ENCODE peak calls at places on chromosome 5, in four cellular contexts. I, D, L and B are unnamed samples.

GRCh38 chr5:172692451-172692850 is 51.4 kb downstream of the NEURL1B start:
- DNase-seq in I (no peak), L (no peak), D (no peak), B (no peak)

GRCh38 chr5:73735032-73735734 is 109.2 kb downstream of the ARHGEF28 start:
- DNase-seq in L (no peak), I (no peak), D (no peak), B (no peak)

GRCh38 chr5:66100851-66101250 is 43.2 kb upstream of the SREK1 start:
- DNase-seq in I (no peak), D (no peak), L (no peak), B (no peak)

GRCh38 chr5:149002053-149002452 is 60.8 kb downstream of the SH3TC2 start:
- DNase-seq in I (peak; percentile 100), L (peak; percentile 86), D (peak; percentile 22), B (peak; percentile 39)

GRCh38 chr5:89342106-89342876 is 459.3 kb upstream of the MEF2C start:
- DNase-seq in L (no peak), D (no peak), I (peak; percentile 86), B (no peak)

GRCh38 chr5:150560401-150561191 is 52.7 kb downstream of the NDST1 start:
- DNase-seq in L (peak; percentile 94), I (peak; percentile 85), D (peak; percentile 66), B (peak; percentile 92)

GRCh38 chr5:85576666-85577065 is 1041.1 kb upstream of the COX7C start:
- DNase-seq in I (no peak), L (peak; percentile 1), D (no peak), B (no peak)

GRCh38 chr5:45772402-45772801 is 76.2 kb upstream of the HCN1 start:
- DNase-seq in I (no peak), L (no peak), D (no peak), B (no peak)

GRCh38 chr5:4362411-4362810 is 766.8 kb downstream of the IRX1 start:
- DNase-seq in L (no peak), D (no peak), I (no peak), B (no peak)

GRCh38 chr5:97545856-97546570 is 363.0 kb upstream of the RIOK2 start:
- DNase-seq in D (no peak), L (no peak), I (peak; percentile 50), B (no peak)

GRCh38 chr5:144328505-144328904 is 157.8 kb downstream of the KCTD16 start:
- DNase-seq in I (no peak), L (no peak), D (no peak), B (no peak)

GRCh38 chr5:139700711-139701693 is 52.9 kb downstream of the CXXC5 start:
- DNase-seq in L (no peak), I (no peak), D (no peak), B (no peak)

GRCh38 chr5:36552626-36553393 is 53.6 kb upstream of the SLC1A3 start:
- DNase-seq in I (no peak), L (peak; percentile 10), D (no peak), B (no peak)

GRCh38 chr5:95812100-95812472 is 10.4 kb downstream of the GLRX start:
- DNase-seq in L (no peak), D (peak; percentile 34), I (peak; percentile 74), B (no peak)

GRCh38 chr5:145587308-145588071 is 247.7 kb downstream of the PRELID2 start:
- DNase-seq in L (peak; percentile 63), D (no peak), I (peak; percentile 93), B (no peak)

GRCh38 chr5:72210913-72211670 is 103.8 kb downstream of the MAP1B start:
- DNase-seq in D (peak; percentile 39), L (peak; percentile 83), I (peak; percentile 88), B (peak; percentile 32)

GRCh38 chr5:129094924-129095797 is 612 bp downstream of the ISOC1 start:
- DNase-seq in L (peak; percentile 29), I (peak; percentile 31), D (peak; percentile 75), B (peak; percentile 69)

GRCh38 chr5:23721336-23721735 is 213.9 kb downstream of the PRDM9 start:
- DNase-seq in L (no peak), D (no peak), I (no peak), B (no peak)

GRCh38 chr5:160001457-160001856 is 7.5 kb upstream of the TTC1 start:
- DNase-seq in D (no peak), L (no peak), I (no peak), B (no peak)

GRCh38 chr5:95590880-95591279 is 29.0 kb upstream of the GPR150 start:
- DNase-seq in D (no peak), I (no peak), L (no peak), B (no peak)

GRCh38 chr5:1474183-1474839 is 29.1 kb upstream of the SLC6A3 start:
- DNase-seq in L (no peak), I (no peak), D (peak; percentile 13), B (no peak)

GRCh38 chr5:1943481-1943880 is 60.8 kb upstream of the IRX4 start:
- DNase-seq in I (no peak), L (no peak), D (no peak), B (no peak)

GRCh38 chr5:75337366-75338021 is 474 bp downstream of the HMGCR start:
- DNase-seq in I (no peak), L (no peak), D (no peak), B (peak; percentile 34)

GRCh38 chr5:73565969-73566547 is 515 bp downstream of the UTP15 start:
- DNase-seq in D (no peak), I (no peak), L (no peak), B (no peak)

GRCh38 chr5:59665086-59665831 is 228.3 kb downstream of the PDE4D start:
- DNase-seq in D (no peak), L (no peak), I (no peak), B (no peak)

GRCh38 chr5:76457685-76458491 is 54.8 kb downstream of the IQGAP2 start:
- DNase-seq in I (no peak), L (no peak), D (no peak), B (no peak)

GRCh38 chr5:111277061-111277460 is 52.9 kb downstream of the CAMK4 start:
- DNase-seq in D (no peak), L (no peak), I (no peak), B (no peak)

GRCh38 chr5:92861531-92862285 is 719.3 kb downstream of the NR2F1-AS1 start:
- DNase-seq in I (no peak), L (no peak), D (no peak), B (no peak)

GRCh38 chr5:171798413-171798812 is 12.8 kb downstream of the SMIM23 start:
- DNase-seq in L (no peak), I (no peak), D (no peak), B (no peak)

DNA sequence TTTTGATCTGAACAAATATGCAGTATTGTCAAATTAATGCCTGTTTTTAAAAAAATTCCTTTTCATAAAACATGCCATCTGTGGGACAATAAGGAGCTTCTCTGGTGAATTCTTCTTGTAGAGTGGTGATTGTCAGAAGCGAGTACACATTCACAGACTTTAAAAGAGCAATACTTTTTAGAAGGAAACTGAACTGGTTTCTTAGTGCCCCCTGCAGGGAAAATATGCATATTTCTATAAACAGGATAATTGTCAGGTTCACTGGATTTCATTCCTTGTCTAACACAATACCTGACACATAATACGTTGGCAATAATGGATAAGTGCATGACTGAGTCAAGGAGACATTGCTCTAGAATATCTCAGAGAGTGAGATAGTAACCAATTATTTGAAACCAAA is 133.7 kb downstream of the KIF4B start:
- DNase-seq in L (peak; percentile 22), I (no peak), D (no peak), B (no peak)
- TF ChIP-seq CTCF in L (peak; percentile 22), I (peak; percentile 44), D (no peak), B (no peak)

DNA sequence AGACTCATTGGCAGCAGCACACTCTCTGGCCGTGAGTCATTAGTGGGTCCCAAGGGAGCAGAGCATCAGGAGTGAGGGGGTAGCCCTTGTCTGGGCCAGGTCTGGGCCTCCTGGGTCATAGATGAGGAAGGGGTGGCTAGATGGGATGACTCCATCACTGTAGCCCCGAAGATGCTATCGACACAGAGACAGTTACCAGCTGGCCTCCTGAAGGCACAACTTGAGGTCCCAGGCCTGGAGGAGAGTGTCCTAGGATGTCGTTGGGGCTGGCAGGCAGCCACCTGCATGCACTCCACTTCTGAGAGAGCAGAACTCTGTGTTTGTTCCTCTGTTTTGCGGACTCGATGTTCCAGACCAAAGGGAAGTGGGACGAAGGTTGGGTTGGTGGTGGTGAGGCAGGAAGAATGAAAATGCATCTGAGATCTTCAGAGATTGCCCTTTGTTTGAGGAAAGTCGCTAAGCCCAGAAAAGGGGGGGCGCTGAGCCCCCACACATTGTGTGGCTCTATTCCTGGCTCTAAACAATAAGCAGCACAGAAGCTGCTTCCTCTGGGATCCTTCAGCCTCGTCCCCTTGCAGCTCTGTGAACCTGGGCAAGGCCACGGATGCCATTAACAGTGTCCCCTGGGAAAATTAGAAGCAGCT is 4.7 kb downstream of the BTNL9 start:
- DNase-seq in I (no peak), L (no peak), D (peak; percentile 37), B (peak; percentile 24)
- TF ChIP-seq CTCF in I (no peak), L (no peak), D (no peak), B (no peak)

DNA sequence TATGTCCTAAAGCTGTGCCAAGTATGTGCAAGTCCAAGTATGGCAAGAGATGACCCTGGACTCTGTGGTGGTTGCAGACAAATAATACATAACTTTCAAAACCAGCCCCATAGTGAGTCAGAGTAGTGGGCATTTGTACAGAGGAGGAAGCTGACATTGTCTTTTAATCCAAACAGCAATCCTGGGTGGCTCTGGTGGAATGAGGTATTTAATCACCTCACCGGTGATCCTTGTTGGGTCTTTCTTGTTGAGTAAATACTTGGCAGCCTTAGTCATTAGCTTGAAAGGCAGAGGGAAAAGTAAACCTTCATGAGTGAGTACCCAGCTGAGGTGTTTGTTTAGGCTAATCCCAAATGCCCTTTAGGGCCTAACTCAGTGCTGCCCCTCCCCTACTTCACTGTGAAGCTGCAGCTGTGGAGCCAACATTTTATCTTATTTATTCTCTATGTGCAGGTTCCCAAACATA is 148.7 kb upstream of the SLC12A2 start:
- DNase-seq in D (no peak), I (peak; percentile 63), L (peak; percentile 93), B (peak; percentile 49)
- TF ChIP-seq CTCF in D (no peak), I (peak; percentile 9), L (no peak), B (no peak)

GRCh38 chr5:56815657-56816545 is 552 bp downstream of the MAP3K1 start:
- DNase-seq in I (peak; percentile 32), D (peak; percentile 41), L (peak; percentile 70), B (peak; percentile 38)

GRCh38 chr5:56816546-56817081 is 1.3 kb downstream of the MAP3K1 start:
- DNase-seq in I (peak; percentile 54), L (peak; percentile 59), D (peak; percentile 57), B (peak; percentile 50)

GRCh38 chr5:56814361-56814962 is 887 bp upstream of the MAP3K1 start:
- DNase-seq in I (no peak), L (peak; percentile 15), D (peak; percentile 21), B (peak; percentile 35)

GRCh38 chr5:56813302-56813701 is 2.0 kb upstream of the MAP3K1 start:
- DNase-seq in I (no peak), L (no peak), D (no peak), B (no peak)

DNA sequence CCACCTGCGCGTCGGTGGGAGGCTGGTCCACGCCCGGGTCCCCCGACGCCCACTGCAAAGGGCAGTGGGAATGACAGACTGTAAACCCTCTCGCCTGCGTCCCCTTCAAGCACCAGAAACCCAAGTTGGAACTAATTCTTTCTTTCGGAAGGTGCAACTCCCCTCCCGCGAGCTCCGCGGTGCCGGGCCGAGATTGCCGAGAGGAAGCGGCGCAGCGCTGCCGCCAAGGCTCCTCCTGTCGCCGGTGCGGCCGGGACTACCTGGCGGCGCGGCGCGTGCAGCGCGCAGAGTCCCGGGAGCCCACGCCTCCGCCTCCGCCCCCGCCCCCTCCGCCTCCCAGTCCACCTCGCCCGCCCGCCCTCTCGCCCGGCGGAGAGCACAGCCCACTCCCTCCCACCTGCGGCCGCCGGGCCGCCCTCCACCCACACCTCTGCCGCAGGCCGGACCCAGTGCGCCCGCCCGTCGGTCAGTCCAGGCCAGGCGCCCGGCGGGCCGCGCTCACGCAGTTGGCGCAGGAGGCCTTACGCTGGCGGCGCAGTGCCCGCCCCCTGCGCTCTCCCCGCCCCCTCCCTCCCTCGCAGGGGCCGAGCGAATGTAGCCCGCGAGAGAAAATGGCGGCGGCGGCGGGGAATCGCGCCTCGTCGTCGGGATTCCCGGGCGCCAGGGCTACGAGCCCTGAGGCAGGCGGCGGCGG is at the start of gene MAP3K1:
- DNase-seq in I (peak; percentile 60), L (peak; percentile 89), D (peak; percentile 80), B (peak; percentile 85)
- TF ChIP-seq CTCF in I (no peak), L (no peak), D (no peak), B (no peak)